ENCODE peak calls at places on chromosomes 7 and 10, in ten cellular contexts. O is endothelial cell, S is MCF 10A, K is upper lobe of right lung, T is uterus, E is AG09319, X is AG10803, G is AG04450, C is Caco-2, V is fibroblast of the aortic adventitia. M is an unnamed sample.

GRCh38 chr10:100621360-100622205 is 85.8 kb downstream of the HIF1AN start:
- DNase-seq in X (peak), K (peak), E (no peak), S (no peak), O (no peak), V (peak), T (no peak), C (no peak), G (no peak), M (no peak)

GRCh38 chr7:43792471-43792870 is 34.0 kb downstream of the BLVRA start:
- DNase-seq in T (no peak), G (no peak), X (no peak), C (no peak), K (no peak), V (no peak), E (no peak), S (no peak), O (no peak), M (no peak)

GRCh38 chr10:93223336-93223735 is 149.6 kb downstream of the CYP26A1 start:
- DNase-seq in K (no peak), S (no peak), X (no peak), E (no peak), G (no peak), V (no peak), T (no peak), O (no peak), C (no peak), M (no peak)

GRCh38 chr10:76337641-76338040 is 906.2 kb downstream of the LRMDA start:
- DNase-seq in O (no peak), V (peak), G (peak), E (no peak), X (peak), S (no peak), C (no peak), T (no peak), K (no peak), M (no peak)

GRCh38 chr10:117273980-117274379 is 33.1 kb downstream of the SLC18A2 start:
- DNase-seq in T (no peak), C (no peak), G (no peak), E (no peak), K (no peak), S (no peak), O (no peak), X (no peak), V (no peak), M (no peak)

GRCh38 chr7:638256-639011 is 88.1 kb upstream of the DNAAF5 start:
- DNase-seq in G (no peak), V (no peak), X (no peak), O (no peak), C (no peak), K (peak), E (no peak), T (no peak), S (no peak), M (no peak)

GRCh38 chr7:137151056-137151731 is 192.3 kb downstream of the PTN start:
- DNase-seq in X (peak), T (no peak), G (no peak), V (peak), S (no peak), O (no peak), K (no peak), C (no peak), E (no peak), M (no peak)

GRCh38 chr7:158957921-158958471 is 101.6 kb downstream of the DYNC2I1 start:
- DNase-seq in X (no peak), V (no peak), S (peak), O (no peak), K (peak), E (no peak), G (no peak), C (peak), T (no peak), M (no peak)

GRCh38 chr7:67738-68395 is 124.5 kb upstream of the FAM20C start:
- DNase-seq in V (peak), C (peak), E (no peak), X (peak), K (peak), S (no peak), O (no peak), T (no peak), G (no peak), M (no peak)

GRCh38 chr10:88702848-88703597 is 3.0 kb upstream of the LIPK start:
- DNase-seq in C (peak), S (peak), T (no peak), O (peak), V (no peak), X (no peak), E (no peak), K (no peak), G (peak), M (no peak)

GRCh38 chr10:110556993-110557601 is 10.4 kb upstream of the SMC3 start:
- DNase-seq in T (no peak), X (peak), G (no peak), C (peak), K (no peak), O (peak), S (peak), E (no peak), V (peak), M (no peak)

GRCh38 chr10:99619090-99619800 is 994 bp downstream of the SLC25A28 start:
- DNase-seq in O (no peak), V (peak), X (peak), K (no peak), C (no peak), T (no peak), G (no peak), E (no peak), S (peak), M (no peak)

GRCh38 chr7:12222889-12223579 is 11.9 kb downstream of the TMEM106B start:
- DNase-seq in T (no peak), C (no peak), S (no peak), K (no peak), G (no peak), O (no peak), V (no peak), X (no peak), E (no peak), M (no peak)

GRCh38 chr10:78292987-78293865 is 259.6 kb downstream of the RPS24 start:
- DNase-seq in C (no peak), S (no peak), O (no peak), K (peak), V (no peak), X (no peak), E (no peak), T (no peak), G (no peak), M (no peak)

GRCh38 chr10:93208717-93209464 is 135.2 kb downstream of the CYP26A1 start:
- DNase-seq in O (no peak), C (no peak), T (no peak), X (no peak), G (no peak), K (no peak), S (peak), E (no peak), V (no peak), M (no peak)

GRCh38 chr7:30434140-30434799 is 44.3 kb downstream of the NOD1 start:
- DNase-seq in V (no peak), E (no peak), C (no peak), X (no peak), G (no peak), S (no peak), K (no peak), O (no peak), T (no peak), M (no peak)

GRCh38 chr10:18158698-18159342 is 18.6 kb downstream of the CACNB2 start:
- DNase-seq in E (peak), K (no peak), G (no peak), O (no peak), V (peak), T (no peak), C (no peak), X (peak), S (peak), M (no peak)

GRCh38 chr7:6375346-6376101 is 72.2 kb downstream of the DAGLB start:
- DNase-seq in K (no peak), T (no peak), S (peak), G (no peak), V (peak), C (no peak), O (no peak), X (peak), E (no peak), M (no peak)

GRCh38 chr10:133089461-133089800 is 1.7 kb downstream of the ADGRA1 start:
- DNase-seq in V (no peak), E (no peak), S (no peak), K (no peak), T (no peak), X (no peak), G (no peak), C (no peak), O (no peak), M (no peak)

GRCh38 chr10:89837173-89838001 is 136.0 kb downstream of the KIF20B start:
- DNase-seq in O (no peak), S (no peak), X (peak), C (peak), E (no peak), T (no peak), K (peak), G (no peak), V (peak), M (no peak)

GRCh38 chr10:114413398-114413797 is 9.1 kb upstream of the AFAP1L2 start:
- DNase-seq in G (no peak), O (no peak), C (no peak), E (no peak), T (no peak), S (peak), V (no peak), X (no peak), K (peak), M (peak)

GRCh38 chr7:106752345-106752744 is 91.4 kb upstream of the CCDC71L start:
- DNase-seq in C (no peak), O (no peak), X (no peak), G (no peak), V (no peak), E (no peak), S (no peak), T (no peak), K (no peak), M (no peak)

GRCh38 chr10:133096616-133097269 is 9.0 kb downstream of the ADGRA1 start:
- DNase-seq in T (no peak), E (no peak), V (no peak), S (no peak), X (no peak), G (no peak), C (no peak), K (no peak), O (no peak), M (no peak)

GRCh38 chr10:24196426-24197039 is 12.4 kb upstream of the KIAA1217 start:
- DNase-seq in G (peak), K (peak), C (peak), S (peak), T (peak), V (peak), X (peak), E (peak), O (peak), M (peak)

GRCh38 chr10:101035916-101036702 is 5.1 kb downstream of the SFXN3 start:
- DNase-seq in G (no peak), V (no peak), K (no peak), E (no peak), S (no peak), T (no peak), O (no peak), C (no peak), X (no peak), M (no peak)

GRCh38 chr7:110962826-110963225 is 128.1 kb upstream of the LRRN3 start:
- DNase-seq in S (no peak), T (no peak), K (no peak), X (no peak), O (no peak), E (no peak), V (no peak), C (no peak), G (no peak), M (no peak)

GRCh38 chr7:12965767-12966166 is 278.3 kb downstream of the ARL4A start:
- DNase-seq in V (no peak), E (no peak), G (no peak), C (no peak), S (peak), X (no peak), K (no peak), T (no peak), O (no peak), M (no peak)

GRCh38 chr10:113303747-113304146 is 249.1 kb upstream of the HABP2 start:
- DNase-seq in T (no peak), E (no peak), O (no peak), G (no peak), C (peak), K (no peak), X (peak), S (peak), V (peak), M (no peak)

GRCh38 chr7:2512179-2512644 is 7.4 kb upstream of the LFNG start:
- DNase-seq in O (no peak), C (no peak), E (no peak), T (no peak), V (peak), S (no peak), G (no peak), X (peak), K (no peak), M (no peak)

GRCh38 chr10:114551310-114551972 is 106.6 kb downstream of the ABLIM1 start:
- DNase-seq in T (peak), K (peak), X (no peak), E (no peak), G (no peak), S (no peak), C (no peak), O (no peak), V (peak), M (peak)

GRCh38 chr7:149279111-149279743 is 17.2 kb downstream of the ZNF783 start:
- DNase-seq in K (no peak), V (no peak), G (no peak), O (no peak), E (no peak), S (no peak), C (no peak), X (no peak), T (no peak), M (no peak)

GRCh38 chr7:5598261-5598761 is 174.7 kb upstream of the TNRC18 start:
- DNase-seq in O (no peak), C (no peak), G (no peak), V (peak), E (no peak), K (no peak), S (peak), X (peak), T (no peak), M (no peak)

GRCh38 chr10:75350791-75351190 is 50.8 kb downstream of the ZNF503 start:
- DNase-seq in T (no peak), S (peak), K (no peak), G (peak), E (no peak), X (peak), V (peak), O (no peak), C (no peak), M (no peak)

GRCh38 chr7:48085942-48086341 is 3.1 kb upstream of the UPP1 start:
- DNase-seq in V (no peak), X (no peak), S (no peak), O (no peak), G (no peak), K (no peak), E (no peak), T (no peak), C (no peak), M (no peak)

GRCh38 chr10:50988792-50989191 is 85.5 kb upstream of the PRKG1 start:
- DNase-seq in C (no peak), X (peak), S (peak), O (no peak), T (no peak), E (no peak), K (no peak), V (peak), G (no peak), M (no peak)

GRCh38 chr10:126867567-126868365 is 37.5 kb upstream of the DOCK1 start:
- DNase-seq in T (no peak), E (peak), X (peak), K (no peak), S (no peak), V (peak), O (no peak), G (peak), C (no peak), M (no peak)

GRCh38 chr7:38594931-38595330 is 36.2 kb downstream of the AMPH start:
- DNase-seq in E (no peak), G (no peak), O (no peak), T (no peak), S (no peak), X (no peak), C (no peak), K (no peak), V (no peak), M (no peak)
- TF ChIP-seq CTCF in E (no peak), G (no peak), O (no peak), T (no peak), S (no peak), X (no peak), C (no peak), K (no peak), V (no peak), M (no peak)

GRCh38 chr7:114209968-114210367 is 204.6 kb upstream of the FOXP2 start:
- DNase-seq in S (peak), O (no peak), C (peak), G (no peak), K (no peak), T (no peak), X (no peak), V (no peak), E (no peak), M (no peak)
- TF ChIP-seq CTCF in S (no peak), O (peak), C (no peak), G (peak), K (no peak), T (no peak), X (no peak), V (no peak), E (no peak), M (no peak)

GRCh38 chr10:14137391-14137790 is 193.3 kb downstream of the FRMD4A start:
- DNase-seq in K (no peak), G (no peak), E (no peak), S (no peak), O (no peak), T (no peak), C (peak), X (no peak), V (no peak), M (no peak)
- TF ChIP-seq CTCF in K (no peak), G (no peak), E (no peak), S (no peak), O (no peak), T (no peak), C (no peak), X (no peak), V (no peak), M (no peak)

GRCh38 chr7:88357295-88357694 is 50.6 kb upstream of the STEAP4 start:
- DNase-seq in O (peak), X (no peak), E (no peak), G (no peak), C (peak), S (peak), V (peak), K (no peak), T (no peak), M (peak)

GRCh38 chr7:88361357-88361756 is 54.7 kb upstream of the STEAP4 start:
- DNase-seq in C (no peak), V (no peak), X (no peak), K (no peak), S (no peak), T (no peak), O (peak), G (no peak), E (no peak), M (no peak)

GRCh38 chr7:88357794-88358533 is 51.3 kb upstream of the STEAP4 start:
- DNase-seq in X (no peak), C (peak), T (no peak), O (no peak), S (peak), V (peak), E (no peak), K (no peak), G (no peak), M (no peak)

GRCh38 chr7:88358881-88359280 is 52.2 kb upstream of the STEAP4 start:
- DNase-seq in O (no peak), C (no peak), S (no peak), V (no peak), K (no peak), G (no peak), E (no peak), T (no peak), X (no peak), M (no peak)

GRCh38 chr7:88358534-88358838 is 51.8 kb upstream of the STEAP4 start:
- DNase-seq in K (no peak), G (no peak), X (no peak), T (no peak), E (no peak), C (no peak), S (no peak), V (no peak), O (no peak), M (no peak)
- TF ChIP-seq CTCF in K (no peak), G (no peak), X (no peak), T (no peak), E (no peak), C (no peak), S (no peak), V (no peak), O (no peak), M (no peak)

GRCh38 chr7:124155400-124156022 is 122.6 kb upstream of the TMEM229A start:
- DNase-seq in E (no peak), G (peak), K (no peak), C (no peak), T (no peak), S (peak), O (no peak), X (peak), V (peak), M (no peak)
- TF ChIP-seq CTCF in E (peak), G (peak), K (peak), C (peak), T (peak), S (peak), O (peak), X (peak), V (peak), M (peak)

GRCh38 chr7:108045154-108045553 is 42.2 kb upstream of the LAMB1 start:
- DNase-seq in V (peak), O (no peak), T (no peak), X (peak), C (no peak), G (no peak), K (no peak), E (no peak), S (no peak), M (no peak)
- TF ChIP-seq CTCF in V (no peak), O (no peak), T (no peak), X (no peak), C (no peak), G (no peak), K (no peak), E (no peak), S (no peak), M (no peak)

GRCh38 chr10:130159395-130159794 is 23.2 kb downstream of the GLRX3 start:
- DNase-seq in E (no peak), S (no peak), X (no peak), V (no peak), O (no peak), C (no peak), G (no peak), K (no peak), T (no peak), M (no peak)

GRCh38 chr10:130161331-130161730 is 25.1 kb downstream of the GLRX3 start:
- DNase-seq in O (no peak), K (no peak), E (no peak), S (no peak), G (no peak), T (no peak), C (no peak), X (no peak), V (no peak), M (no peak)

DNA sequence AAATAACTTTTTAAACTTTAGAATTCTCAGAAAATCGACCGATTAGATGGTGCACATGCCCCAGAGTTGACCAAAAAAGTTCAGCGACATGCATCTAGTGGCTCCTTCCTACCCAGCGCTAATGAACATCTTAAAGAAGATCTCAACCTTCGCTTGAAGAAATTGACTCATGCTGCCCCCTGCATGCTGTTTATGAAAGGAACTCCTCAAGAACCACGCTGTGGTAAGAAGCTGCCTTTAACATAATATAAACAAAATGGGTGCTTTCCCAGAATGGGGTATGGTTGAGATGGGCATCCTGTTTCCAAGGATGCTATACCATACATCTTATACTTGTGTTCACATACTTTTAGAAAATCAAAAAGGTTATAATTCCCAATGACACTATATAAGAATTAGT is 24.6 kb downstream of the GLRX3 start:
- DNase-seq in X (no peak), C (no peak), K (no peak), E (no peak), V (no peak), S (no peak), O (no peak), T (no peak), G (no peak), M (no peak)
- TF ChIP-seq CTCF in X (no peak), C (peak), K (no peak), E (peak), V (no peak), S (no peak), O (no peak), T (no peak), G (peak), M (no peak)

GRCh38 chr7:29091722-29092121 is 54.6 kb downstream of the CPVL start:
- DNase-seq in X (no peak), C (no peak), V (no peak), E (no peak), K (no peak), S (no peak), T (no peak), G (no peak), O (no peak), M (no peak)
- TF ChIP-seq CTCF in X (peak), C (no peak), V (no peak), E (no peak), K (no peak), S (no peak), T (no peak), G (no peak), O (no peak), M (no peak)

GRCh38 chr10:42864575-42864974 is 82.0 kb downstream of the BMS1 start:
- DNase-seq in X (no peak), S (peak), V (peak), C (peak), O (peak), G (no peak), E (no peak), T (no peak), K (peak), M (no peak)
- TF ChIP-seq CTCF in X (peak), S (no peak), V (peak), C (peak), O (no peak), G (peak), E (peak), T (no peak), K (no peak), M (no peak)